ENCODE peak calls at places on chromosomes 2 and 18, in six cellular contexts. Q is neural progenitor cell, V is heart right ventricle, G is breast epithelium, C is right atrium auricular region, R is heart left ventricle. W is an unnamed sample. For H3K4me1, the result is how much of the 10 kb centered on the place peaks cover.

GRCh38 chr2:151051584-151052220 is 210.0 kb downstream of the RBM43 start:
- DNase-seq in Q (peak), V (peak), G (no peak), C (no peak), R (no peak), W (peak)

GRCh38 chr2:231318954-231319353 is 76.6 kb upstream of the B3GNT7 start:
- DNase-seq in Q (no peak), V (no peak), G (no peak), C (no peak), R (no peak), W (no peak)

GRCh38 chr18:50562686-50563085 is 2.8 kb downstream of the MAPK4 start:
- DNase-seq in Q (no peak), V (no peak), G (no peak), C (no peak), R (no peak), W (no peak)

GRCh38 chr2:229417176-229417575 is 146.1 kb upstream of the PID1 start:
- DNase-seq in Q (no peak), V (no peak), G (no peak), C (no peak), R (no peak), W (no peak)

GRCh38 chr18:77811510-77811909 is 561.9 kb downstream of the GALR1 start:
- DNase-seq in Q (no peak), V (no peak), G (no peak), C (no peak), R (no peak), W (no peak)

GRCh38 chr2:20217041-20217970 is 7.6 kb downstream of the SDC1 start:
- DNase-seq in Q (no peak), V (no peak), G (no peak), C (no peak), R (no peak), W (no peak)

GRCh38 chr18:58808349-58808748 is 56.3 kb upstream of the ZNF532 start:
- DNase-seq in Q (no peak), V (no peak), G (no peak), C (no peak), R (no peak), W (no peak)

GRCh38 chr18:79381811-79382311 is 13.9 kb upstream of the NFATC1 start:
- DNase-seq in Q (no peak), V (no peak), G (no peak), C (no peak), R (peak), W (no peak)

GRCh38 chr18:34977787-34978532 is 63.3 kb upstream of the MAPRE2 start:
- DNase-seq in Q (peak), V (peak), G (no peak), C (peak), R (peak), W (peak)

GRCh38 chr2:238379096-238379810 is 47.5 kb upstream of the ASB1 start:
- DNase-seq in Q (no peak), V (no peak), G (no peak), C (no peak), R (no peak), W (no peak)

GRCh38 chr2:19839438-19839837 is 62.3 kb downstream of the TTC32 start:
- DNase-seq in Q (no peak), V (no peak), G (no peak), C (no peak), R (no peak), W (no peak)

GRCh38 chr2:188922191-188922590 is 52.0 kb upstream of the COL3A1 start:
- DNase-seq in Q (no peak), V (no peak), G (no peak), C (no peak), R (no peak), W (no peak)

GRCh38 chr2:37223131-37223530 is 8.3 kb downstream of the CEBPZ start:
- DNase-seq in Q (no peak), V (no peak), G (no peak), C (no peak), R (no peak), W (no peak)

GRCh38 chr2:149733936-149734685 is 146.5 kb upstream of the MMADHC start:
- DNase-seq in Q (no peak), V (no peak), G (no peak), C (no peak), R (no peak), W (no peak)

GRCh38 chr18:34048423-34048822 is 176.3 kb downstream of the NOL4 start:
- DNase-seq in Q (peak), V (no peak), G (no peak), C (no peak), R (no peak), W (no peak)

DNA sequence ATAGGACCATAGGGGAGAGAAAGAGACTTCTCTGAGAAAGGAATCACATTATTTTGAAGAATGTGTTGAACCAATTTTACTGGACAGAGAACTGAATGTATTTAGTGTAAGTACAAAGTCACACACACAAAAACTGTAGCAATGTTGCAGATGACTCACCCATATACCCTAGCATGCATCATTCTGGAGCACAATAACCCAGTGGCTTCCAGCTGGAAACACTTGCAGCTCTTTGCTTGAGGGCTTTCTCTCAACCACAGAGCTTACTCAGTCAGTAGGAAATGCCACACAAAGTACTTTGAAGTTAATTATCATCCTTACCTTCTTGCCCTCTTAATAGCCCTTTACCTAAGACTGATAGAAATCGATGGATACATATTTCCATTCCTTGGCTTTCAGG is 760.0 kb upstream of the FSHR start:
- DNase-seq in Q (no peak), V (no peak), G (no peak), C (no peak), R (no peak), W (no peak)
- H3K4me1 ChIP-seq in Q (under half), V (under half), G (under half), C (under half), R (under half), W (under half)

GRCh38 chr2:60412626-60413025 is 140.8 kb downstream of the BCL11A start:
- DNase-seq in Q (no peak), V (no peak), G (no peak), C (no peak), R (no peak), W (no peak)

GRCh38 chr2:60415814-60416213 is 137.6 kb downstream of the BCL11A start:
- DNase-seq in Q (no peak), V (no peak), G (no peak), C (no peak), R (no peak), W (no peak)

GRCh38 chr2:60413069-60413818 is 140.2 kb downstream of the BCL11A start:
- DNase-seq in Q (no peak), V (no peak), G (no peak), C (no peak), R (no peak), W (no peak)

GRCh38 chr2:60414731-60415130 is 138.7 kb downstream of the BCL11A start:
- DNase-seq in Q (no peak), V (no peak), G (no peak), C (no peak), R (no peak), W (no peak)

GRCh38 chr2:60413819-60414178 is 139.7 kb downstream of the BCL11A start:
- DNase-seq in Q (no peak), V (no peak), G (no peak), C (no peak), R (no peak), W (no peak)
- H3K4me1 ChIP-seq in Q (under half), V (under half), G (under half), C (under half), R (under half), W (under half)

GRCh38 chr2:54979645-54980044 is 70.6 kb downstream of the RTN4 start:
- DNase-seq in Q (no peak), V (no peak), G (peak), C (no peak), R (no peak), W (peak)

GRCh38 chr2:54983345-54984235 is 66.7 kb downstream of the RTN4 start:
- DNase-seq in Q (no peak), V (no peak), G (no peak), C (no peak), R (no peak), W (no peak)

GRCh38 chr2:54977149-54977548 is 73.1 kb downstream of the RTN4 start:
- DNase-seq in Q (no peak), V (no peak), G (no peak), C (no peak), R (no peak), W (no peak)

GRCh38 chr2:54984476-54984875 is 65.8 kb downstream of the RTN4 start:
- DNase-seq in Q (no peak), V (no peak), G (no peak), C (no peak), R (no peak), W (no peak)

GRCh38 chr2:54981409-54981808 is 68.8 kb downstream of the RTN4 start:
- DNase-seq in Q (no peak), V (no peak), G (no peak), C (no peak), R (no peak), W (no peak)
- H3K4me1 ChIP-seq in Q (under half), V (half or more), G (under half), C (under half), R (under half), W (under half)

GRCh38 chr2:8522682-8523081 is 159.2 kb upstream of the ID2 start:
- DNase-seq in Q (no peak), V (no peak), G (no peak), C (no peak), R (no peak), W (no peak)
- H3K4me1 ChIP-seq in Q (under half), V (under half), G (under half), C (under half), R (under half), W (under half)

W was measured in pancreas.